ENCODE peak calls at places on chromosomes 5 and 9, in six cellular contexts. H is fibroblast of mammary gland, G is heart left ventricle, U is IMR-90, C is neural progenitor cell, Q is thyroid gland. O is an unnamed sample.

GRCh38 chr5:24606974-24607373 is 37.8 kb downstream of the CDH10 start:
- DNase-seq in H (no peak), G (no peak), C (no peak), U (no peak), Q (no peak), O (no peak)

GRCh38 chr9:14993061-14993800 is 83.0 kb upstream of the FREM1 start:
- DNase-seq in C (peak), U (peak), H (peak), Q (peak), G (peak), O (peak)

GRCh38 chr5:67648201-67648671 is 451.6 kb upstream of the CD180 start:
- DNase-seq in G (peak), Q (peak), C (no peak), U (no peak), H (peak), O (no peak)

GRCh38 chr9:35110327-35110758 is 5.3 kb downstream of the ATOSB start:
- DNase-seq in H (peak), G (peak), C (no peak), Q (peak), U (peak), O (no peak)

GRCh38 chr9:135794361-135794885 is 92.4 kb downstream of the KCNT1 start:
- DNase-seq in U (no peak), C (no peak), H (no peak), Q (no peak), G (no peak), O (no peak)

GRCh38 chr9:128034821-128035764 is 32.0 kb downstream of the NAIF1 start:
- DNase-seq in U (peak), C (peak), G (peak), Q (peak), H (peak), O (no peak)

GRCh38 chr9:24497671-24498070 is 48.0 kb downstream of the IZUMO3 start:
- DNase-seq in Q (no peak), H (no peak), U (no peak), C (no peak), G (no peak), O (no peak)

GRCh38 chr5:173602423-173602822 is 14.0 kb downstream of the BOD1 start:
- DNase-seq in U (peak), H (peak), G (no peak), Q (peak), C (no peak), O (no peak)

GRCh38 chr5:139138109-139138508 is 60.1 kb downstream of the SIL1 start:
- DNase-seq in H (no peak), U (peak), Q (no peak), G (no peak), C (no peak), O (no peak)

GRCh38 chr9:87140605-87141109 is 193.4 kb upstream of the GAS1 start:
- DNase-seq in H (peak), Q (no peak), U (no peak), C (no peak), G (no peak), O (no peak)

GRCh38 chr5:1792842-1793266 is 6.8 kb downstream of the MRPL36 start:
- DNase-seq in C (no peak), Q (no peak), H (peak), G (no peak), U (peak), O (no peak)

GRCh38 chr9:68685213-68685612 is 19.8 kb upstream of the PIP5K1B start:
- DNase-seq in C (no peak), Q (no peak), G (no peak), U (no peak), H (no peak), O (no peak)

GRCh38 chr5:168851902-168852321 is 272.7 kb upstream of the PANK3 start:
- DNase-seq in C (no peak), H (peak), U (no peak), G (no peak), Q (no peak), O (no peak)

GRCh38 chr9:130549093-130549735 is 30.2 kb upstream of the FUBP3 start:
- DNase-seq in H (no peak), Q (no peak), U (no peak), C (no peak), G (no peak), O (no peak)

GRCh38 chr9:72979405-72980100 is 26.7 kb upstream of the ALDH1A1 start:
- DNase-seq in Q (no peak), C (no peak), G (no peak), H (no peak), U (no peak), O (no peak)

GRCh38 chr5:181045316-181045715 is 5.2 kb downstream of the BTNL9 start:
- DNase-seq in C (no peak), G (no peak), H (no peak), Q (no peak), U (no peak), O (no peak)

GRCh38 chr5:73442960-73443627 is 5.5 kb downstream of the FOXD1 start:
- DNase-seq in U (peak), H (no peak), G (no peak), C (peak), Q (no peak), O (no peak)

GRCh38 chr9:134895103-134895502 is 14.5 kb downstream of the FCN2 start:
- DNase-seq in H (peak), G (no peak), Q (no peak), U (peak), C (no peak), O (no peak)

GRCh38 chr5:116740771-116741170 is 166.1 kb upstream of the SEMA6A start:
- DNase-seq in Q (no peak), U (no peak), C (no peak), H (no peak), G (no peak), O (no peak)

GRCh38 chr5:100777680-100778281 is 125.3 kb downstream of the ST8SIA4 start:
- DNase-seq in H (peak), U (peak), G (peak), C (no peak), Q (no peak), O (no peak)

GRCh38 chr9:133513214-133514088 is 11.3 kb downstream of the MYMK start:
- DNase-seq in U (no peak), C (no peak), G (no peak), H (no peak), Q (no peak), O (no peak)

GRCh38 chr5:19880859-19881436 is 107.1 kb downstream of the CDH18 start:
- DNase-seq in C (peak), Q (no peak), U (no peak), H (no peak), G (no peak), O (no peak)

GRCh38 chr5:108507631-108508030 is 125.7 kb upstream of the FBXL17 start:
- DNase-seq in C (no peak), G (no peak), H (no peak), Q (no peak), U (no peak), O (no peak)

DNA sequence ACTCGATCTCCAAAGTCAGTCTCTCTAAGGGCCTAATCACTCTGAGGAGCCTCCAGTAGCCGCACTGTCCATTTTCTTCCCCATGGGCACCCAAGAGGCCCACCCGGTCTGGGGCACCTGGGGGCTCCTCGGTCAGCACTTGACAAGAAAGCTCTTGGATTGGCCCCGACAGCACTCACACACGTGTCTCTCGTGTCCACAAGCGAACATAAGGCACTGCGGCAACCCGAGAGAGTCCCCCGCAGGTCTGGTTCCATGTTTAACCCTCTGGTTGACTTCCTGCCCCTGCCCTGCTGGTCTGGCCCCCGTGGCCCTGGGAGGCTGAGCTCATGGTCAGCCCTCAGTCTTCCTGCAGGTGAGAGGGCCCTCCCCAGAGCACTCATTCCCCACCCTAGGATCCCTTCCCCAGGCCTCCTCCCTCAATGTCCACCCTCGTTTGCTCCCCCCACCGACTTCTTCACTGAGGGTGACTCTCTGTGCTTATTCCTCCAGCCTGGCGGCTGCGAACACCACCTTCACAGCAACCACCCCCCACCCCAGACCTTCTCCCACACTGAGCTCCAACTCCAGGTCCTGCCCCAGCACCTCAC is 16.3 kb upstream of the LRRC14B start:
- DNase-seq in G (peak), Q (no peak), H (no peak), C (no peak), U (no peak), O (no peak)
- TF ChIP-seq CTCF in G (no peak), Q (no peak), H (no peak), C (no peak), U (no peak), O (no peak)

DNA sequence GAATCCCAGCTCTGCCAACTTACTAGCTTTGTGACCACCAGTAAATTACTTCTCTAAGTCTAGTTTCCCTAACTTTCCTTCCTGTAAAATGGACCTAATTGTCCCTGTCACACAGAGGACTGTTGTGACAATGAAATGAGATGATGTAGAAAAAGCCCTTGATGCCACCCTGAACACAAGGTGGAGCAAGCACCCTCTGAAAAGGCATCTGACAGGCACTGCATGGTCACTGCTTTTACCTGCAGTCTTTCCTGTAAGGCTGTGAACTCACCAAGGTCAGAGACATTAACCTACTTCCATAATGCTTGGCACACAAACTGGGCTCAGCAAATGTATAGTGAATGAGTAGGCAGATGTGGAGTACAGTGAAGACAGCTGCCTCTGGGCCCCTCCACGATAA is 6.1 kb downstream of the SLC31A2 start:
- DNase-seq in H (no peak), Q (no peak), U (no peak), C (no peak), G (no peak), O (no peak)
- TF ChIP-seq CTCF in H (no peak), Q (no peak), U (no peak), C (no peak), G (no peak), O (no peak)

GRCh38 chr5:177610770-177611445 is 11.0 kb downstream of the B4GALT7 start:
- DNase-seq in H (no peak), G (no peak), U (no peak), C (no peak), Q (no peak), O (no peak)
- TF ChIP-seq CTCF in H (no peak), G (no peak), U (no peak), C (no peak), Q (no peak), O (no peak)

GRCh38 chr9:78782234-78782633 is 485.3 kb downstream of the PSAT1 start:
- DNase-seq in G (no peak), C (no peak), Q (no peak), H (no peak), U (no peak), O (no peak)

GRCh38 chr9:78783743-78784142 is 486.8 kb downstream of the PSAT1 start:
- DNase-seq in H (no peak), C (no peak), G (no peak), U (no peak), Q (no peak), O (no peak)

GRCh38 chr9:78778843-78779486 is 482.0 kb downstream of the PSAT1 start:
- DNase-seq in C (peak), U (no peak), Q (no peak), G (no peak), H (no peak), O (no peak)

GRCh38 chr9:78782858-78783257 is 485.9 kb downstream of the PSAT1 start:
- DNase-seq in G (no peak), H (no peak), Q (no peak), U (peak), C (no peak), O (no peak)

GRCh38 chr9:78781681-78782080 is 484.8 kb downstream of the PSAT1 start:
- DNase-seq in H (no peak), Q (no peak), C (no peak), U (peak), G (no peak), O (no peak)
- TF ChIP-seq CTCF in H (no peak), Q (no peak), C (no peak), U (peak), G (no peak), O (no peak)

DNA sequence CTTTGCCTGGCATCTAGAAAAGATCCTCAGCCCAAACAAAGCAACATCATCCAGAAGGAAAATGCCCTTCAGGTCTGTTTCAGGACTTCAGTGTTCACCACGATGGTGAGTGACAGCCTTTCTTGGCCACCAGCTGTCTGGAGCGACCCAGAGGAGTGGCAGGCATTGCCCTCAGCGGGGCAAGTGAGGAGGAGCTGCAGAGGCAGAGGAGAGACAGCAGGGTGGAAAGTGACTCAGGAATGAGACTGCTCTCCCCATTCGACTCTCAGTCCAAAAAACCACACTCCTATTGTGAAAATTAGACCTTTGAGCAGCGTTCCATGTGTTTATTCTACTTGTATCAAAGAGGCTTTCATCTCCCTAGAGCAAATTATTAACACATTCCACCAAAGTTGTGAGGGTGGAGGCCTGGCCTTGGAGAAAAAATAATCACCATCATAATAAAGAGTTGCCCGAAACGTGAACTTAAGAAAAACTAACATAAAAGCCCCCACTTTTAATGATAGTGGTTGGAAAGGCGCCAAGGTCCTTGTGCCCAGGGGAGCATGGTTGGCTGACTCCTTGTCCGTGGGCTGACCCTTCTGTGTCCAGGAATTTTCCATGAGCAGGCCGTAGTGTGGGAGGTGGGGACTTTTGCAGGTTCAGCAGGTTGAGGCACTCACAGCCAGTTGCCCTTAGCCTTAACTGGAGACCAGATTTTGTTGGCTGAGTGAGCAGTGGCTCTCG is 125.7 kb upstream of the ANKRD55 start:
- DNase-seq in C (no peak), G (peak), U (peak), Q (peak), H (peak), O (no peak)
- TF ChIP-seq CTCF in C (no peak), G (no peak), U (no peak), Q (peak), H (no peak), O (no peak)

GRCh38 chr9:125121156-125121555 is 22.2 kb downstream of the SCAI start:
- DNase-seq in U (no peak), G (no peak), Q (no peak), H (no peak), C (no peak), O (no peak)

GRCh38 chr9:125125523-125125922 is 17.8 kb downstream of the SCAI start:
- DNase-seq in G (no peak), H (peak), U (no peak), C (no peak), Q (peak), O (no peak)

GRCh38 chr9:125119643-125120286 is 23.6 kb downstream of the SCAI start:
- DNase-seq in U (peak), H (peak), G (no peak), C (no peak), Q (no peak), O (no peak)
- TF ChIP-seq CTCF in U (no peak), H (peak), G (no peak), C (no peak), Q (no peak), O (no peak)

DNA sequence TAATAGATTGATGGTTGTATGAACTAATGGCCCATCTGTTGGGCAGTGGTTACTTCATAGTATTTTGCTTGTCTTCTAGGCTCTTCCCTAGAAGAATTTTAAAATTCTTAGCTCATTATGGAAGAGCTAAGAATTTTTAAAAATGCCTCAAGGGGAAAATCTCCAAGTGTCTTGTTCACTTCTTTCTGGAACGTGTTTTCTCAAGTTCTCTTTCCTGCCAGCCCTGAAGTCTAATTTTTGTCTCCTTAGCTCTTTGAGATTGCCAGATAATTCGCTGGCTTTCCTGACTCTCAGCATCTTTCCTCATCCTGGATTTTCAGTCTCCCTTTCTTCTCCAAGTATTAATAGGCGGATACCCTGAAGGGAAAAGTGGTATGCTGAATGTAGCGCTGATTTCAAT is 395.4 kb downstream of the ARRDC3 start:
- DNase-seq in H (no peak), U (no peak), C (no peak), Q (no peak), G (no peak), O (no peak)
- TF ChIP-seq CTCF in H (no peak), U (no peak), C (no peak), Q (no peak), G (no peak), O (no peak)

GRCh38 chr5:95887977-95888376 is 65.5 kb upstream of the GLRX start:
- DNase-seq in H (no peak), C (no peak), U (no peak), G (no peak), Q (no peak), O (no peak)

GRCh38 chr5:95895223-95895622 is 66.4 kb downstream of the ELL2 start:
- DNase-seq in H (no peak), U (no peak), C (peak), G (no peak), Q (no peak), O (no peak)

GRCh38 chr5:95895771-95896170 is 65.9 kb downstream of the ELL2 start:
- DNase-seq in Q (no peak), H (no peak), U (no peak), C (peak), G (no peak), O (no peak)

GRCh38 chr5:95891499-95891898 is 69.0 kb upstream of the GLRX start:
- DNase-seq in Q (no peak), H (no peak), U (no peak), C (no peak), G (no peak), O (no peak)

DNA sequence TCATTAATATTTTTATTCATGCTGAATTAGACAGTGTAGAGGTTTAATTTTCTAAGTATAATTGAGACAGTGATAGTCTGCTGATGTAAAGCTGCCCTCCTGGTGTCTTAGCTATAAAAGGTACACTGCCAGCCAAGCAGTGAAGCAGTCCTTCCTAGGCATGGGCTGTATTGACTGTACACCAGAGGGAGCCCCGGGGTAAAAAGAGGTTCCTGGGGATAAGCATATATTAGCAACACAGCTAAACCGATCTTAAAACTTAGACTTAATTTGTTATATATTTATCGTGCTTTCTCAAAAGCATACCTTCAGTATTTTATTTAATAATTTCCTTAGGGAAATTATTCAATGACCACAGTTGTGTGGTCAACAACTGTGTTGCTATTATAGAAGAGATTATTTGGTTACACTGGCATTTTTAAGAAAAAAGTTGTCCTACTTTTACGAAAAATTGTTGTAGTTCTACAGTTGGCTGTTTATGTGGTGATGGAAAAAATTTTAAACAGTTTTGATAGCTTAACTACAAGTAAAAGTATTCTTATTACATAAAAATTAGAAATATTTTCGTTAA is 68.8 kb downstream of the ELL2 start:
- DNase-seq in U (no peak), G (no peak), H (peak), Q (peak), C (peak), O (no peak)
- TF ChIP-seq CTCF in U (peak), G (peak), H (peak), Q (peak), C (peak), O (no peak)

GRCh38 chr5:78295035-78295961 is 800 bp upstream of the AP3B1 start:
- DNase-seq in Q (peak), C (peak), G (peak), H (no peak), U (no peak), O (no peak)

GRCh38 chr5:78300464-78301045 is 6.1 kb upstream of the AP3B1 start:
- DNase-seq in Q (no peak), U (peak), G (no peak), H (peak), C (no peak), O (no peak)
- TF ChIP-seq CTCF in Q (peak), U (peak), G (peak), H (peak), C (peak), O (peak)

O was measured in mesothelial cell of epicardium.